ENCODE peak calls at places on chromosomes 6 and 20, in ten cellular contexts. One of them, this sample, is unnamed.
A peak's percentile ranks its signal among the peaks of the same experiment; 100 is the strongest.

GRCh38 chr6:4125933-4126864 is 9.2 kb downstream of the ECI2 start:
- DNase-seq in GM20000: no peak
- DNase-seq in sigmoid colon: no peak
- DNase-seq in left lung: no peak
- DNase-seq in progenitor cell of endocrine pancreas: no peak
- DNase-seq in B cell: no peak
- DNase-seq in nephron progenitor cell: no peak
- DNase-seq in prostate gland: no peak
- DNase-seq in brain microvascular endothelial cell: peak; percentile 89
- DNase-seq in dorsolateral prefrontal cortex: no peak
- DNase-seq in this sample: no peak

GRCh38 chr6:105781248-105781647 is 304.9 kb upstream of the PRDM1 start:
- DNase-seq in GM20000: no peak
- DNase-seq in sigmoid colon: no peak
- DNase-seq in left lung: no peak
- DNase-seq in progenitor cell of endocrine pancreas: no peak
- DNase-seq in B cell: no peak
- DNase-seq in nephron progenitor cell: no peak
- DNase-seq in prostate gland: no peak
- DNase-seq in brain microvascular endothelial cell: no peak
- DNase-seq in dorsolateral prefrontal cortex: no peak
- DNase-seq in this sample: no peak

GRCh38 chr6:10177703-10178102 is 237.2 kb downstream of the TFAP2A start:
- DNase-seq in GM20000: no peak
- DNase-seq in sigmoid colon: no peak
- DNase-seq in left lung: no peak
- DNase-seq in progenitor cell of endocrine pancreas: no peak
- DNase-seq in B cell: no peak
- DNase-seq in nephron progenitor cell: no peak
- DNase-seq in prostate gland: no peak
- DNase-seq in brain microvascular endothelial cell: no peak
- DNase-seq in dorsolateral prefrontal cortex: no peak
- DNase-seq in this sample: no peak

GRCh38 chr20:19742974-19743649 is 14.9 kb upstream of the RIN2 start:
- DNase-seq in GM20000: no peak
- DNase-seq in sigmoid colon: no peak
- DNase-seq in left lung: no peak
- DNase-seq in progenitor cell of endocrine pancreas: no peak
- DNase-seq in B cell: no peak
- DNase-seq in nephron progenitor cell: no peak
- DNase-seq in prostate gland: no peak
- DNase-seq in brain microvascular endothelial cell: no peak
- DNase-seq in dorsolateral prefrontal cortex: no peak
- DNase-seq in this sample: no peak

GRCh38 chr20:25750765-25751696 is 54.4 kb upstream of the ZNF337 start:
- DNase-seq in GM20000: peak; percentile 84
- DNase-seq in sigmoid colon: peak; percentile 79
- DNase-seq in left lung: peak; percentile 59
- DNase-seq in progenitor cell of endocrine pancreas: no peak
- DNase-seq in B cell: peak; percentile 73
- DNase-seq in nephron progenitor cell: no peak
- DNase-seq in prostate gland: no peak
- DNase-seq in brain microvascular endothelial cell: peak; percentile 7
- DNase-seq in dorsolateral prefrontal cortex: no peak
- DNase-seq in this sample: peak; percentile 78

GRCh38 chr6:13302291-13302690 is 26.0 kb downstream of the TBC1D7 start:
- DNase-seq in GM20000: no peak
- DNase-seq in sigmoid colon: no peak
- DNase-seq in left lung: no peak
- DNase-seq in progenitor cell of endocrine pancreas: no peak
- DNase-seq in B cell: no peak
- DNase-seq in nephron progenitor cell: no peak
- DNase-seq in prostate gland: no peak
- DNase-seq in brain microvascular endothelial cell: no peak
- DNase-seq in dorsolateral prefrontal cortex: peak; percentile 45
- DNase-seq in this sample: no peak

GRCh38 chr6:181049-181654 is 111.1 kb upstream of the DUSP22 start:
- DNase-seq in GM20000: peak; percentile 83
- DNase-seq in sigmoid colon: no peak
- DNase-seq in left lung: no peak
- DNase-seq in progenitor cell of endocrine pancreas: no peak
- DNase-seq in B cell: no peak
- DNase-seq in nephron progenitor cell: no peak
- DNase-seq in prostate gland: no peak
- DNase-seq in brain microvascular endothelial cell: no peak
- DNase-seq in dorsolateral prefrontal cortex: no peak
- DNase-seq in this sample: peak; percentile 65

GRCh38 chr6:13462380-13463326 is 24.7 kb downstream of the GFOD1 start:
- DNase-seq in GM20000: no peak
- DNase-seq in sigmoid colon: no peak
- DNase-seq in left lung: no peak
- DNase-seq in progenitor cell of endocrine pancreas: no peak
- DNase-seq in B cell: no peak
- DNase-seq in nephron progenitor cell: no peak
- DNase-seq in prostate gland: no peak
- DNase-seq in brain microvascular endothelial cell: no peak
- DNase-seq in dorsolateral prefrontal cortex: no peak
- DNase-seq in this sample: no peak

GRCh38 chr20:35277531-35278395 is at the start of gene MMP24OS:
- DNase-seq in GM20000: peak; percentile 97
- DNase-seq in sigmoid colon: peak; percentile 96
- DNase-seq in left lung: peak; percentile 92
- DNase-seq in progenitor cell of endocrine pancreas: peak; percentile 84
- DNase-seq in B cell: peak; percentile 95
- DNase-seq in nephron progenitor cell: peak; percentile 93
- DNase-seq in prostate gland: peak; percentile 87
- DNase-seq in brain microvascular endothelial cell: peak; percentile 75
- DNase-seq in dorsolateral prefrontal cortex: peak; percentile 69
- DNase-seq in this sample: peak; percentile 96

GRCh38 chr6:44309092-44309491 is 4.1 kb downstream of the AARS2 start:
- DNase-seq in GM20000: no peak
- DNase-seq in sigmoid colon: no peak
- DNase-seq in left lung: no peak
- DNase-seq in progenitor cell of endocrine pancreas: no peak
- DNase-seq in B cell: no peak
- DNase-seq in nephron progenitor cell: no peak
- DNase-seq in prostate gland: no peak
- DNase-seq in brain microvascular endothelial cell: no peak
- DNase-seq in dorsolateral prefrontal cortex: no peak
- DNase-seq in this sample: no peak

GRCh38 chr20:51447097-51447764 is 95.3 kb downstream of the NFATC2 start:
- DNase-seq in GM20000: no peak
- DNase-seq in sigmoid colon: peak; percentile 92
- DNase-seq in left lung: no peak
- DNase-seq in progenitor cell of endocrine pancreas: no peak
- DNase-seq in B cell: no peak
- DNase-seq in nephron progenitor cell: no peak
- DNase-seq in prostate gland: peak; percentile 28
- DNase-seq in brain microvascular endothelial cell: peak; percentile 95
- DNase-seq in dorsolateral prefrontal cortex: no peak
- DNase-seq in this sample: no peak

GRCh38 chr6:161943561-161943960 is 669.7 kb upstream of the AGPAT4 start:
- DNase-seq in GM20000: no peak
- DNase-seq in sigmoid colon: no peak
- DNase-seq in left lung: no peak
- DNase-seq in progenitor cell of endocrine pancreas: no peak
- DNase-seq in B cell: no peak
- DNase-seq in nephron progenitor cell: no peak
- DNase-seq in prostate gland: no peak
- DNase-seq in brain microvascular endothelial cell: no peak
- DNase-seq in dorsolateral prefrontal cortex: no peak
- DNase-seq in this sample: no peak

GRCh38 chr6:137724495-137725211 is 142.4 kb upstream of the TNFAIP3 start:
- DNase-seq in GM20000: no peak
- DNase-seq in sigmoid colon: peak; percentile 67
- DNase-seq in left lung: peak; percentile 74
- DNase-seq in progenitor cell of endocrine pancreas: no peak
- DNase-seq in B cell: no peak
- DNase-seq in nephron progenitor cell: no peak
- DNase-seq in prostate gland: no peak
- DNase-seq in brain microvascular endothelial cell: no peak
- DNase-seq in dorsolateral prefrontal cortex: no peak
- DNase-seq in this sample: no peak

GRCh38 chr6:36430351-36430750 is 12.3 kb downstream of the PXT1 start:
- DNase-seq in GM20000: no peak
- DNase-seq in sigmoid colon: no peak
- DNase-seq in left lung: no peak
- DNase-seq in progenitor cell of endocrine pancreas: no peak
- DNase-seq in B cell: no peak
- DNase-seq in nephron progenitor cell: no peak
- DNase-seq in prostate gland: no peak
- DNase-seq in brain microvascular endothelial cell: peak; percentile 79
- DNase-seq in dorsolateral prefrontal cortex: no peak
- DNase-seq in this sample: no peak

GRCh38 chr6:13303668-13304017 is 24.7 kb downstream of the TBC1D7 start:
- DNase-seq in GM20000: peak; percentile 76
- DNase-seq in sigmoid colon: peak; percentile 87
- DNase-seq in left lung: peak; percentile 89
- DNase-seq in progenitor cell of endocrine pancreas: no peak
- DNase-seq in B cell: peak; percentile 59
- DNase-seq in nephron progenitor cell: no peak
- DNase-seq in prostate gland: no peak
- DNase-seq in brain microvascular endothelial cell: peak; percentile 79
- DNase-seq in dorsolateral prefrontal cortex: no peak
- DNase-seq in this sample: peak; percentile 75

GRCh38 chr6:135675026-135675425 is 176.5 kb upstream of the PDE7B start:
- DNase-seq in GM20000: no peak
- DNase-seq in sigmoid colon: no peak
- DNase-seq in left lung: no peak
- DNase-seq in progenitor cell of endocrine pancreas: no peak
- DNase-seq in B cell: no peak
- DNase-seq in nephron progenitor cell: no peak
- DNase-seq in prostate gland: no peak
- DNase-seq in brain microvascular endothelial cell: no peak
- DNase-seq in dorsolateral prefrontal cortex: no peak
- DNase-seq in this sample: no peak

GRCh38 chr6:1197309-1197708 is 114.6 kb upstream of the FOXQ1 start:
- DNase-seq in GM20000: no peak
- DNase-seq in sigmoid colon: no peak
- DNase-seq in left lung: no peak
- DNase-seq in progenitor cell of endocrine pancreas: no peak
- DNase-seq in B cell: no peak
- DNase-seq in nephron progenitor cell: no peak
- DNase-seq in prostate gland: no peak
- DNase-seq in brain microvascular endothelial cell: no peak
- DNase-seq in dorsolateral prefrontal cortex: no peak
- DNase-seq in this sample: no peak
- TF ChIP-seq CTCF in GM20000: no peak
- TF ChIP-seq CTCF in sigmoid colon: no peak
- TF ChIP-seq CTCF in left lung: no peak
- TF ChIP-seq CTCF in progenitor cell of endocrine pancreas: no peak
- TF ChIP-seq CTCF in B cell: no peak
- TF ChIP-seq CTCF in nephron progenitor cell: no peak
- TF ChIP-seq CTCF in prostate gland: no peak
- TF ChIP-seq CTCF in brain microvascular endothelial cell: no peak
- TF ChIP-seq CTCF in dorsolateral prefrontal cortex: no peak
- TF ChIP-seq CTCF in this sample: no peak

GRCh38 chr6:50602191-50602810 is 111.0 kb upstream of the TFAP2D start:
- DNase-seq in GM20000: peak; percentile 8
- DNase-seq in sigmoid colon: no peak
- DNase-seq in left lung: no peak
- DNase-seq in progenitor cell of endocrine pancreas: no peak
- DNase-seq in B cell: peak; percentile 4
- DNase-seq in nephron progenitor cell: peak; percentile 20
- DNase-seq in prostate gland: no peak
- DNase-seq in brain microvascular endothelial cell: peak; percentile 31
- DNase-seq in dorsolateral prefrontal cortex: no peak
- DNase-seq in this sample: peak; percentile 9
- TF ChIP-seq CTCF in GM20000: peak; percentile 48
- TF ChIP-seq CTCF in sigmoid colon: peak; percentile 19
- TF ChIP-seq CTCF in left lung: peak; percentile 57
- TF ChIP-seq CTCF in progenitor cell of endocrine pancreas: peak; percentile 96
- TF ChIP-seq CTCF in B cell: peak; percentile 89
- TF ChIP-seq CTCF in nephron progenitor cell: peak; percentile 84
- TF ChIP-seq CTCF in prostate gland: peak; percentile 54
- TF ChIP-seq CTCF in brain microvascular endothelial cell: peak; percentile 59
- TF ChIP-seq CTCF in dorsolateral prefrontal cortex: peak; percentile 92
- TF ChIP-seq CTCF in this sample: peak; percentile 66

DNA sequence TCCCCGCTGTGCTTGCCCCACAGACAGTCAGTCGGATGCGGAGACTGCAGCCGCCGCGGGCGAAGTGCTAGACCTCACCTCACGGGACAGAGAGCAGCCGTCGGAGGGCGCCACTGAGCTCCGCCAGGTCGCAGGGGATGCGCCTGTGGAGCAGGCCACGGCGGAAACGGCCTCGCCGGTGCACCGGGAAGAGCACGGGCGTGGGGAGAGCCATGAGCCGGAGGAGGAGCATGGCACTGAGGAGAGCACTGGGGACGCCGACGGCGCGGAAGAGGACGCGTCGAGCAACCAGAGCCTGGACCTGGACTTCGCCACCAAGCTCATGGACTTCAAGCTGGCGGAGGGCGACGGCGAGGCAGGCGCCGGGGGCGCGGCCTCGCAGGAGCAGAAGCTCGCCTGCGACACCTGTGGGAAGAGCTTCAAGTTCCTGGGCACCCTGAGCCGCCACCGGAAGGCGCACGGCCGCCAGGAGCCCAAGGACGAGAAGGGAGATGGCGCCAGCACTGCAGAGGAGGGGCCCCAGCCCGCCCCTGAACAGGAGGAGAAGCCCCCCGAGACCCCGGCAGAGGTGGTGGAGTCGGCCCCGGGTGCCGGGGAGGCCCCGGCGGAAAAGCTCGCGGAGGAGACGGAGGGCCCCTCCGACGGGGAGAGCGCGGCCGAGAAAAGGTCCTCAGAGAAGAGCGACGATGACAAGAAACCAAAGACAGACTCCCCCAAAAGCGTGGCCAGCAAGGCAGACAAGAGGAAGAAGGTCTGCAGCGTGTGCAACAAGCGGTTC is 66.4 kb downstream of the SSR1 start:
- DNase-seq in GM20000: no peak
- DNase-seq in sigmoid colon: no peak
- DNase-seq in left lung: no peak
- DNase-seq in progenitor cell of endocrine pancreas: no peak
- DNase-seq in B cell: no peak
- DNase-seq in nephron progenitor cell: no peak
- DNase-seq in prostate gland: no peak
- DNase-seq in brain microvascular endothelial cell: no peak
- DNase-seq in dorsolateral prefrontal cortex: no peak
- DNase-seq in this sample: no peak
- TF ChIP-seq CTCF in GM20000: no peak
- TF ChIP-seq CTCF in sigmoid colon: no peak
- TF ChIP-seq CTCF in left lung: no peak
- TF ChIP-seq CTCF in progenitor cell of endocrine pancreas: no peak
- TF ChIP-seq CTCF in B cell: no peak
- TF ChIP-seq CTCF in nephron progenitor cell: no peak
- TF ChIP-seq CTCF in prostate gland: no peak
- TF ChIP-seq CTCF in brain microvascular endothelial cell: peak; percentile 27
- TF ChIP-seq CTCF in dorsolateral prefrontal cortex: no peak
- TF ChIP-seq CTCF in this sample: no peak

DNA sequence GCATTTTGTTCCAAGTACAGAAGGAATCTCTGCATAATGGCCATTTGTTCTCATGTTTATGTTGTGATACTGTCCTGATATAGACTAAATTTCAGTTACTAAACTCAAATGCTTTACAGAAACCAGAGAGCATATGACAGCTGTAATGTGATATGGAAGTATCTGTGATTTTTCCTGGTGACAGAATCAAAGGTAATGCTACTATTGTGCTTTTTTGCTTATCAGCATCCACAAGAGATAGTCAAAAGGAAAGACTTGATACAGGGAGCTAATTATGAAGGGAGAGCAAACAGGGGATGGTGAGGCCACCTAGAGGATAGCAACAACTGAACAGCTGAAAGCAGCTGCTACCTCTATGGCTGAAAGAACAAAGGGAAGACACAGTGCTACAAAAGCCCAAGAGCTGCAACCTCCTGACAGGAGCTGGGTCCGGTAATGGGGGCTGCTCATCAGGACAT is 181.4 kb downstream of the PHF3 start:
- DNase-seq in GM20000: no peak
- DNase-seq in sigmoid colon: no peak
- DNase-seq in left lung: no peak
- DNase-seq in progenitor cell of endocrine pancreas: no peak
- DNase-seq in B cell: no peak
- DNase-seq in nephron progenitor cell: no peak
- DNase-seq in prostate gland: no peak
- DNase-seq in brain microvascular endothelial cell: no peak
- DNase-seq in dorsolateral prefrontal cortex: no peak
- DNase-seq in this sample: no peak
- TF ChIP-seq CTCF in GM20000: no peak
- TF ChIP-seq CTCF in sigmoid colon: no peak
- TF ChIP-seq CTCF in left lung: no peak
- TF ChIP-seq CTCF in progenitor cell of endocrine pancreas: no peak
- TF ChIP-seq CTCF in B cell: no peak
- TF ChIP-seq CTCF in nephron progenitor cell: no peak
- TF ChIP-seq CTCF in prostate gland: no peak
- TF ChIP-seq CTCF in brain microvascular endothelial cell: peak; percentile 60
- TF ChIP-seq CTCF in dorsolateral prefrontal cortex: no peak
- TF ChIP-seq CTCF in this sample: peak; percentile 17